ENCODE peak calls at places on chromosome 16, in five cellular contexts. X, Z, V, R and U are unnamed samples.

GRCh38 chr16:27273670-27274522 is 5.3 kb upstream of the NSMCE1 start:
- DNase-seq in Z (no peak), R (no peak), V (no peak), X (peak), U (no peak)

GRCh38 chr16:4003166-4003565 is 113.1 kb downstream of the ADCY9 start:
- DNase-seq in Z (no peak), V (no peak), R (no peak), X (no peak), U (no peak)

GRCh38 chr16:85235988-85236831 is 123.9 kb upstream of the CIBAR2 start:
- DNase-seq in Z (no peak), X (peak), R (no peak), V (no peak), U (no peak)

GRCh38 chr16:79599837-79600635 is 501 bp downstream of the MAF start:
- DNase-seq in R (peak), Z (no peak), X (peak), V (no peak), U (peak)

GRCh38 chr16:54351171-54351570 is 64.6 kb upstream of the IRX3 start:
- DNase-seq in X (no peak), R (no peak), V (no peak), Z (no peak), U (no peak)

GRCh38 chr16:64823676-64824075 is 298.2 kb downstream of the CDH11 start:
- DNase-seq in Z (no peak), V (no peak), X (no peak), R (no peak), U (no peak)

GRCh38 chr16:57834936-57835335 is 32.6 kb upstream of the KIFC3 start:
- DNase-seq in X (peak), V (no peak), R (no peak), Z (no peak), U (no peak)

GRCh38 chr16:27389272-27389961 is 12.6 kb upstream of the IL21R start:
- DNase-seq in V (no peak), X (no peak), Z (no peak), R (no peak), U (no peak)